ENCODE peak calls at places on chromosomes 3 and 15, in seven cellular contexts. R is sigmoid colon, M is H1, W is A549, X is ovary, A is transverse colon, H is stomach. P is an unnamed sample.

GRCh38 chr3:136277115-136277514 is 27.0 kb downstream of the PCCB start:
- DNase-seq in R (no peak), M (no peak), W (no peak), X (no peak), A (no peak), H (no peak), P (no peak)

GRCh38 chr15:81957698-81958097 is 88.1 kb downstream of the MEX3B start:
- DNase-seq in R (no peak), M (no peak), W (no peak), X (no peak), A (no peak), H (no peak), P (no peak)

GRCh38 chr3:195248281-195248680 is 22.7 kb downstream of the XXYLT1 start:
- DNase-seq in R (no peak), M (no peak), W (no peak), X (no peak), A (no peak), H (no peak), P (no peak)

GRCh38 chr3:173913397-173913796 is 515.9 kb downstream of the NLGN1 start:
- DNase-seq in R (no peak), M (no peak), W (no peak), X (no peak), A (no peak), H (no peak), P (no peak)

GRCh38 chr15:31127596-31128261 is 26.2 kb upstream of the TRPM1 start:
- DNase-seq in R (no peak), M (no peak), W (no peak), X (no peak), A (no peak), H (no peak), P (no peak)

GRCh38 chr3:82927309-82928253 is 1166.1 kb upstream of the GBE1 start:
- DNase-seq in R (no peak), M (no peak), W (no peak), X (no peak), A (no peak), H (no peak), P (no peak)

GRCh38 chr3:71916747-71917369 is 131.9 kb upstream of the PROK2 start:
- DNase-seq in R (no peak), M (no peak), W (no peak), X (peak), A (peak), H (no peak), P (no peak)

GRCh38 chr3:58683001-58683845 is 16.6 kb upstream of the FAM3D start:
- DNase-seq in R (no peak), M (no peak), W (no peak), X (no peak), A (no peak), H (no peak), P (no peak)

GRCh38 chr15:78672285-78673003 is 31.4 kb upstream of the CHRNB4 start:
- DNase-seq in R (peak), M (no peak), W (no peak), X (no peak), A (no peak), H (no peak), P (no peak)

GRCh38 chr15:69141286-69141701 is 19.1 kb upstream of the GLCE start:
- DNase-seq in R (no peak), M (no peak), W (peak), X (no peak), A (no peak), H (no peak), P (no peak)

GRCh38 chr3:30319713-30320112 is 286.7 kb upstream of the TGFBR2 start:
- DNase-seq in R (no peak), M (peak), W (peak), X (no peak), A (peak), H (no peak), P (no peak)

GRCh38 chr3:76078101-76078500 is 292.8 kb upstream of the ZNF717 start:
- DNase-seq in R (no peak), M (no peak), W (no peak), X (no peak), A (no peak), H (no peak), P (no peak)

GRCh38 chr15:74208496-74208895 is 5.9 kb upstream of the STRA6 start:
- DNase-seq in R (no peak), M (no peak), W (no peak), X (no peak), A (no peak), H (no peak), P (no peak)

GRCh38 chr3:129577925-129578742 is 28.3 kb downstream of the PLXND1 start:
- DNase-seq in R (no peak), M (no peak), W (no peak), X (peak), A (peak), H (no peak), P (no peak)

GRCh38 chr15:77737238-77738037 is 104.7 kb upstream of the LINGO1 start:
- DNase-seq in R (no peak), M (no peak), W (no peak), X (no peak), A (no peak), H (no peak), P (no peak)

GRCh38 chr15:59206623-59207183 is at the start of gene LDHAL6B:
- DNase-seq in R (no peak), M (no peak), W (no peak), X (no peak), A (no peak), H (no peak), P (no peak)

GRCh38 chr15:51327081-51327480 is 11.3 kb downstream of the CYP19A1 start:
- DNase-seq in R (no peak), M (no peak), W (no peak), X (no peak), A (no peak), H (no peak), P (no peak)

GRCh38 chr15:81030368-81030739 is 29.6 kb downstream of the TLNRD1 start:
- DNase-seq in R (no peak), M (no peak), W (no peak), X (no peak), A (no peak), H (no peak), P (no peak)

GRCh38 chr3:195466251-195466650 is 23.4 kb upstream of the ACAP2 start:
- DNase-seq in R (no peak), M (no peak), W (no peak), X (no peak), A (no peak), H (no peak), P (no peak)

GRCh38 chr3:2514031-2514430 is 415.4 kb downstream of the CNTN4 start:
- DNase-seq in R (no peak), M (no peak), W (no peak), X (no peak), A (no peak), H (no peak), P (no peak)

GRCh38 chr15:90470453-90470852 is 59.3 kb upstream of the CRTC3 start:
- DNase-seq in R (no peak), M (no peak), W (no peak), X (no peak), A (no peak), H (no peak), P (no peak)

DNA sequence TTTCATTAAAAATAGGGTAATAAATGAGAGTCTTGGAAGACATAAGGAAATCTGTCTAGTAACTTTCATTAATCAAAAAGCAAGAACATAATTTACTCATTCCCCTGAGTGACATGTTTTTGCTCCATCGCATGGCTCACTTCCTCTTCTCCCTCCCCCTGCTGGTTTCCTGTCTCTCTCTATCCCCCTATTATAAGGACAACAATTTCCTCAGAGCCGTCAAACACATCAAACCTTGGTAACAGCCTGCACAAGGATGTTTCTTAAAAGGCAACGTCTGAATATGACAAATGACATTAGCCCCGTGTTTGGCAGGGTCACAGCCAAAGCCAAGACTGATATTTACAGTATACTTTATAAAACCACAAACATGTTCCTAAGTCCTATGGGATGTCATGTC is 1149.6 kb downstream of the IGSF11 start:
- DNase-seq in R (no peak), M (no peak), W (no peak), X (no peak), A (no peak), H (no peak), P (no peak)
- H3K4me3 ChIP-seq in R (no peak), M (no peak), W (no peak), X (no peak), A (no peak), H (no peak), P (no peak)

GRCh38 chr3:192700885-192701284 is 26.5 kb downstream of the FGF12 start:
- DNase-seq in R (no peak), M (no peak), W (no peak), X (no peak), A (no peak), H (no peak), P (no peak)
- TF ChIP-seq POLR2A in R (no peak), M (no peak), W (no peak), X (no peak), A (no peak), H (no peak), P (no peak)

DNA sequence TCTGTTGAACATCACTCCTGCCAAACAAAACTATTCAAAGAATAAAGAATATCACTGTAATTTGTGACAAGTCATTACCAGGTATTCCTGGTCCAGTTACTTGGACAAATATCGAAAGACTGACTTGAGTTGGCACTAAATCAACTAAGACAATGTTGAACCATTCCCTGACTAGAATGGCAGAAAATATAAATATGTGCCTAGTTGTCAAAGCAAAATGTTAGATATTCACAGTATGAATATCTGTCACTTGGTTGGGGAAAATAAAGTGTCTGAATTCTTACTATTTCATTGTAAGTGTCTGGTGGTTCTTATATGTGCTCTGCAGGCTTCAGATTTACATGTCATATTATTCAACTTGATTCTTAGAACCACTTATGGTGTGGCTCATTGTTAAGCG is 470.2 kb downstream of the NAALADL2 start:
- DNase-seq in R (no peak), M (no peak), W (no peak), X (no peak), A (no peak), H (no peak), P (no peak)
- TF ChIP-seq EP300 in R (no peak), M (no peak), W (no peak), X (no peak), A (no peak), H (no peak), P (no peak)

GRCh38 chr15:30044377-30044776 is 38.4 kb upstream of the GOLGA8J start:
- DNase-seq in R (no peak), M (no peak), W (no peak), X (no peak), A (no peak), H (no peak), P (no peak)
- H3K4me3 ChIP-seq in R (no peak), M (no peak), W (no peak), X (no peak), A (no peak), H (no peak), P (no peak)

DNA sequence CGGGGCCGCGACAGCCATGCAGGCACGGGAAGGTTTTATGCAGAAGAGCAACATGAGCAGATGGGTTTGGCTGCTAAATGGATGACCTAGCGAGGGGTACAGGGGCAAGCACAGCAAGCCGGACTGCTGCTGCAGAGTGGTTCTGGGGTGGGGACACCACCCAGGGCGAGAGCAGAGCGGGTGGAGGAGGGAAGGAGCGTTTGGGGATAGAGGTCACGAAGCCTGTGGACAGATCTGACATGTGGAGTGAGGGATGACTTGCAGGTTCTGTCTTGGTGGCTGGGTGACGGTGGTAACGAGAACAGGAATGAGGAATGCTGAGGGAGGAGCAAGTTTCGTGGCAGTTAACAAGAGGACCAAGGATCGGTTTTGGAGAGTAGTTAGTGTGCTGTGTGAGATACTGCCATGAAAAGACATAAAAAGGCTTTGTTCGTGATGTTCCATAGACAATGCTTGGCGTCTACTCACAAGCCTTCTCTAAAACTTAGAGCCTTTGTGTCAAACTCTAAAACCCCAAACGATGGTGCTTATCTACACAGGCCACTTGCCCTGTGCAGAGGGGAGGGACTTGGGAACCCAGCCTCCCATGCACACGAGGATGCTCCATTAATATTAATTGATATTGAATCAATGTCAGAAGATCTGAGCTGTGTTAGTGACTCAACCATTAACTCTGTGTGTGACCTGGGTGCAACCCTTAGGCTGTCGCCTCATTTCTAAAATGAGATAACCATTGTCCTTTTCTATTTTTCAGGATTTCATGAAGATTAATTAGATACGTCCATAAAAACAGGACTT is 132.7 kb upstream of the SLC2A2 start:
- DNase-seq in R (no peak), M (no peak), W (no peak), X (no peak), A (no peak), H (no peak), P (no peak)
- TF ChIP-seq POLR2A in R (no peak), M (no peak), W (no peak), X (no peak), A (no peak), H (no peak), P (no peak)

GRCh38 chr3:47342812-47343211 is 38.0 kb upstream of the PTPN23 start:
- DNase-seq in R (peak), M (no peak), W (no peak), X (no peak), A (no peak), H (no peak), P (no peak)

GRCh38 chr3:47344971-47345370 is 35.9 kb upstream of the PTPN23 start:
- DNase-seq in R (peak), M (no peak), W (no peak), X (no peak), A (no peak), H (no peak), P (no peak)

GRCh38 chr3:47343471-47343971 is 37.3 kb upstream of the PTPN23 start:
- DNase-seq in R (no peak), M (no peak), W (no peak), X (no peak), A (no peak), H (no peak), P (no peak)

GRCh38 chr3:47348411-47349154 is 32.2 kb upstream of the PTPN23 start:
- DNase-seq in R (peak), M (no peak), W (no peak), X (no peak), A (no peak), H (no peak), P (no peak)

DNA sequence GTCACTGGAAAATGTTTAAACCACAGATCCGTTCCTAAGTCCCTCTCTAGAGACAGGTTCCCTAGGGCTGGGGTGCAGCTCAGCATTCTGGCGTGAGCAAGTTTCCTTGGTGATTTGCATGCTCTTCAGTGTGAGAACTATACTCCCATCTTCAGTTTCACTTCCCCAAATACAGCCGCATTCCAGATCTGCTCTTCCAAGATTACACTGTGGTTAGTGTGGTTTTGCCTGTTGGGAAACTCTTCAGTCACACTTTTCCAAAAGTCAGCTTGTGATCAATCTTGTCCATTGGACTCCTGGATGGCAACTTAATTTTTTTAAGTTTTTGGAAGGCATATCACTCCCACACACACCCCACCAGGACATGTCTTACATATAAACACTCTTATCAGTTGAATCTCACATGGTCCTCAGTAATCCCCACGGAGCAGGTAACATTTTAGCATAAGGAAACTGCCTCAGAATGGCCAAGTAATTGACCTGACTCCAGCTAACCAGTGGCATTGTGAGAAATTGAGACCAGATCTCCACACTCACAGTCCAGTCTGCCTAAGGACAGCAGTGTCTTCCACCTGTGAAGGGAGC is 33.5 kb upstream of the PTPN23 start:
- DNase-seq in R (peak), M (no peak), W (no peak), X (no peak), A (peak), H (no peak), P (no peak)
- TF ChIP-seq EP300 in R (no peak), M (no peak), W (no peak), X (no peak), A (no peak), H (no peak), P (no peak)

GRCh38 chr3:29282431-29283296 is 1.8 kb downstream of the RBMS3 start:
- DNase-seq in R (no peak), M (no peak), W (no peak), X (peak), A (no peak), H (no peak), P (no peak)
- H3K4me3 ChIP-seq in R (peak), M (peak), W (peak), X (peak), A (peak), H (peak), P (peak)